ENCODE peak calls at places on chromosomes 16 and 17, in four cellular contexts. T is epithelial cell of esophagus, Q is osteocyte, X is transverse colon. G is an unnamed sample.

GRCh38 chr17:65742433-65743312 is 181.2 kb upstream of the AXIN2 start:
- DNase-seq in T (peak; percentile 78), Q (no peak), X (no peak), G (no peak)

GRCh38 chr17:62343764-62344163 is 36.6 kb upstream of the EFCAB3 start:
- DNase-seq in X (no peak), Q (no peak), T (no peak), G (no peak)

GRCh38 chr17:80422981-80423380 is 8.0 kb downstream of the ENDOV start:
- DNase-seq in X (no peak), T (no peak), Q (no peak), G (no peak)

GRCh38 chr17:7133424-7133823 is 18.8 kb upstream of the ASGR2 start:
- DNase-seq in X (peak; percentile 32), Q (no peak), T (no peak), G (no peak)

GRCh38 chr17:41996855-41997164 is 20.4 kb downstream of the DNAJC7 start:
- DNase-seq in T (no peak), Q (no peak), X (no peak), G (no peak)

GRCh38 chr16:78094166-78094565 is 5.3 kb upstream of the WWOX start:
- DNase-seq in Q (no peak), X (no peak), T (no peak), G (no peak)

GRCh38 chr16:89700649-89701424 is 668 bp downstream of the SPATA2L start:
- DNase-seq in T (peak; percentile 85), Q (no peak), X (peak; percentile 77), G (peak; percentile 67)

GRCh38 chr17:59675231-59675630 is 32.0 kb downstream of the PTRH2 start:
- DNase-seq in Q (no peak), T (no peak), X (no peak), G (no peak)

GRCh38 chr16:7304932-7305331 is 27.7 kb upstream of the RBFOX1 start:
- DNase-seq in T (no peak), X (no peak), Q (no peak), G (no peak)

GRCh38 chr16:58384437-58385055 is 7.7 kb upstream of the GINS3 start:
- DNase-seq in T (peak; percentile 97), X (no peak), Q (no peak), G (no peak)

GRCh38 chr17:28290703-28291102 is 28.3 kb upstream of the TMEM97 start:
- DNase-seq in Q (no peak), X (no peak), T (no peak), G (no peak)

GRCh38 chr16:87040169-87041117 is 276.7 kb downstream of the C16orf95 start:
- DNase-seq in X (no peak), T (no peak), Q (no peak), G (no peak)

GRCh38 chr16:4465977-4466779 is 8.2 kb downstream of the NMRAL1 start:
- DNase-seq in X (peak; percentile 25), T (no peak), Q (no peak), G (no peak)

GRCh38 chr16:47043970-47044684 is 70.7 kb upstream of the DNAJA2 start:
- DNase-seq in Q (no peak), X (no peak), T (no peak), G (no peak)

GRCh38 chr17:71208111-71208704 is 912.6 kb upstream of the SOX9 start:
- DNase-seq in Q (no peak), T (peak; percentile 99), X (no peak), G (no peak)

GRCh38 chr17:73585583-73585982 is 58.7 kb downstream of the SDK2 start:
- DNase-seq in X (no peak), T (no peak), Q (no peak), G (no peak)
- TF ChIP-seq CTCF in X (no peak), T (peak; percentile 28), Q (no peak), G (no peak)

GRCh38 chr17:44134752-44135568 is 6.8 kb upstream of the HROB start:
- DNase-seq in X (no peak), Q (no peak), T (no peak), G (no peak)

GRCh38 chr17:44133918-44134476 is 7.7 kb upstream of the HROB start:
- DNase-seq in Q (no peak), T (no peak), X (no peak), G (no peak)

GRCh38 chr17:44132275-44132821 is 8.9 kb upstream of the HDAC5 start:
- DNase-seq in Q (no peak), T (no peak), X (no peak), G (no peak)

GRCh38 chr17:44128383-44128782 is 4.9 kb upstream of the HDAC5 start:
- DNase-seq in Q (no peak), T (no peak), X (no peak), G (no peak)

GRCh38 chr17:44130693-44131349 is 7.4 kb upstream of the HDAC5 start:
- DNase-seq in T (no peak), Q (no peak), X (no peak), G (no peak)
- TF ChIP-seq CTCF in T (no peak), Q (no peak), X (no peak), G (no peak)

DNA sequence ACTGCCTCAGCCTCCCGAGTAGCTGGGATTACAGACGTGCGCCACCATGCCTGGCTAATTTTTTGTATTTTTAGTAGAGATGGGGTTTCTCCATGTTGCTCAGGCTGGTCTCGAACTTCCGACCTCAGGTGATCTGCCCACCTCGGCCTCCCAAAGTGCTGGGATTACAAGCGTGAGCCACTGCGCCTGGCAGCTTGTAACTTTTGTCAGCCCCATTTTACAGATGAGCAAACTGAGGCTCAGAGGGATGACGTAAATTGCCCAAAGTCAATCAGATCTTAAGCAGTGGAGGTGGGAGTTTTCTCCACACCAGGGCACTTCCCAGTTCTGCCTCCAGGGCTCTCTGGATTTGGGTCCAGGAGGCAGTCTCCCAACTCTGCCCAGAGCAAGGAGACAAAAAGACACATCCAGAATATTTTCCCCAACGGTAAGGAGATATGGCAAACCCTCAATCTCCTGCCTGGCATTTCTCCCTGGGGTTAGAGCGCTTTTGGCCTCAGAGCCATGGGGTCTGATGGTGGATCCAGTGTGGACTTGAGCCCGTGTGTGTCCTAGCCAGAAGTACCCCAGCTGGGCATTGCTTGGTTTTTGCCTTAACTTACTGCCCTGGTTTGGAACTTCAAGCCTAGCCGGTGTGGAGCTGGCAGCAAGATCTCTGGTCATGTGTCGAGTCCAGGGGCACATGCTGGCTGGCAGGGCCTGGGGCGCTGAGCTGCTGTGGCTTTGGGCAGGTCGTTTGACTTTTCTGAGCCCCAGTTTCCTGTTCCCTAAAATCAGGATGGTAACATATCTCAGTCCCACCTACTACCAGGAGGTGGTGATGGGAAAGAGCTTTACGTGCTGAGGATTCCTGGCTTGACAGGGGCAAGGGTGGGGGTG is 3.4 kb downstream of the ADAM11 start:
- DNase-seq in Q (no peak), T (no peak), X (no peak), G (no peak)
- TF ChIP-seq CTCF in Q (no peak), T (no peak), X (no peak), G (peak; percentile 17)

GRCh38 chr16:85554791-85555548 is 58.2 kb upstream of the GSE1 start:
- DNase-seq in X (peak; percentile 66), T (peak; percentile 67), Q (no peak), G (peak; percentile 68)
- TF ChIP-seq CTCF in X (no peak), T (no peak), Q (no peak), G (no peak)

GRCh38 chr17:58487589-58488427 is at the start of gene HSF5:
- DNase-seq in T (peak; percentile 19), Q (peak; percentile 83), X (peak; percentile 42), G (no peak)
- TF ChIP-seq CTCF in T (peak; percentile 5), Q (no peak), X (no peak), G (no peak)

G was measured in mesothelial cell of epicardium.